ENCODE peak calls at places on chromosomes 3 and 15, in five cellular contexts. One of them, this sample, is unnamed.
A peak's percentile ranks its signal among the peaks of the same experiment; 100 is the strongest.

GRCh38 chr15:62369454-62369853 is 204.4 kb upstream of the C2CD4B start:
- ATAC-seq in K562: no peak
- ATAC-seq in HepG2: no peak
- ATAC-seq in upper lobe of left lung: no peak
- ATAC-seq in GM12878: no peak
- ATAC-seq in this sample: no peak

GRCh38 chr15:99502182-99502581 is 63.6 kb upstream of the MEF2A start:
- ATAC-seq in K562: no peak
- ATAC-seq in HepG2: no peak
- ATAC-seq in upper lobe of left lung: peak; percentile 22
- ATAC-seq in GM12878: peak; percentile 82
- ATAC-seq in this sample: no peak

GRCh38 chr3:96101013-96101412 is 713.4 kb upstream of the EPHA6 start:
- ATAC-seq in K562: no peak
- ATAC-seq in HepG2: no peak
- ATAC-seq in upper lobe of left lung: no peak
- ATAC-seq in GM12878: no peak
- ATAC-seq in this sample: no peak

GRCh38 chr3:33184863-33185262 is 33.7 kb downstream of the SUSD5 start:
- ATAC-seq in K562: no peak
- ATAC-seq in HepG2: peak; percentile 74
- ATAC-seq in upper lobe of left lung: no peak
- ATAC-seq in GM12878: no peak
- ATAC-seq in this sample: no peak

GRCh38 chr3:123432832-123433523 is 15.9 kb downstream of the ADCY5 start:
- ATAC-seq in K562: no peak
- ATAC-seq in HepG2: peak; percentile 79
- ATAC-seq in upper lobe of left lung: no peak
- ATAC-seq in GM12878: no peak
- ATAC-seq in this sample: peak; percentile 68

GRCh38 chr3:157226173-157226847 is 66.4 kb upstream of the CCNL1 start:
- ATAC-seq in K562: no peak
- ATAC-seq in HepG2: no peak
- ATAC-seq in upper lobe of left lung: peak; percentile 28
- ATAC-seq in GM12878: peak; percentile 74
- ATAC-seq in this sample: no peak

GRCh38 chr15:78055923-78056713 is 21.4 kb downstream of the TBC1D2B start:
- ATAC-seq in K562: peak; percentile 27
- ATAC-seq in HepG2: peak; percentile 99
- ATAC-seq in upper lobe of left lung: peak; percentile 68
- ATAC-seq in GM12878: peak; percentile 43
- ATAC-seq in this sample: peak; percentile 46

GRCh38 chr3:116444819-116445290 is 432 bp downstream of the LSAMP start:
- ATAC-seq in K562: no peak
- ATAC-seq in HepG2: no peak
- ATAC-seq in upper lobe of left lung: peak; percentile 60
- ATAC-seq in GM12878: peak; percentile 48
- ATAC-seq in this sample: peak; percentile 28

GRCh38 chr3:64080839-64081630 is 57.7 kb upstream of the PSMD6 start:
- ATAC-seq in K562: no peak
- ATAC-seq in HepG2: no peak
- ATAC-seq in upper lobe of left lung: no peak
- ATAC-seq in GM12878: no peak
- ATAC-seq in this sample: no peak

GRCh38 chr3:25508433-25508832 is 80.4 kb downstream of the RARB start:
- ATAC-seq in K562: no peak
- ATAC-seq in HepG2: no peak
- ATAC-seq in upper lobe of left lung: no peak
- ATAC-seq in GM12878: no peak
- ATAC-seq in this sample: peak; percentile 63

GRCh38 chr15:43881944-43882343 is 55.1 kb downstream of the WDR76 start:
- ATAC-seq in K562: peak; percentile 81
- ATAC-seq in HepG2: peak; percentile 82
- ATAC-seq in upper lobe of left lung: no peak
- ATAC-seq in GM12878: peak; percentile 62
- ATAC-seq in this sample: no peak

GRCh38 chr3:55487376-55488241 is 503 bp upstream of the WNT5A start:
- ATAC-seq in K562: no peak
- ATAC-seq in HepG2: no peak
- ATAC-seq in upper lobe of left lung: peak; percentile 11
- ATAC-seq in GM12878: peak; percentile 25
- ATAC-seq in this sample: no peak

GRCh38 chr15:69780981-69781380 is 316.7 kb downstream of the TLE3 start:
- ATAC-seq in K562: no peak
- ATAC-seq in HepG2: no peak
- ATAC-seq in upper lobe of left lung: no peak
- ATAC-seq in GM12878: no peak
- ATAC-seq in this sample: no peak

GRCh38 chr3:124297062-124297980 is 305.4 kb upstream of the ROPN1 start:
- ATAC-seq in K562: no peak
- ATAC-seq in HepG2: no peak
- ATAC-seq in upper lobe of left lung: no peak
- ATAC-seq in GM12878: no peak
- ATAC-seq in this sample: no peak

GRCh38 chr3:4302747-4303146 is 422 bp upstream of the SETMAR start:
- ATAC-seq in K562: peak; percentile 8
- ATAC-seq in HepG2: no peak
- ATAC-seq in upper lobe of left lung: no peak
- ATAC-seq in GM12878: no peak
- ATAC-seq in this sample: no peak

GRCh38 chr3:65291448-65292091 is 603.8 kb upstream of the ADAMTS9 start:
- ATAC-seq in K562: no peak
- ATAC-seq in HepG2: peak; percentile 98
- ATAC-seq in upper lobe of left lung: no peak
- ATAC-seq in GM12878: no peak
- ATAC-seq in this sample: no peak

GRCh38 chr3:106121491-106122289 is 252.9 kb upstream of the CBLB start:
- ATAC-seq in K562: no peak
- ATAC-seq in HepG2: no peak
- ATAC-seq in upper lobe of left lung: no peak
- ATAC-seq in GM12878: no peak
- ATAC-seq in this sample: no peak

GRCh38 chr15:49589030-49589429 is 31.6 kb downstream of the FAM227B start:
- ATAC-seq in K562: no peak
- ATAC-seq in HepG2: no peak
- ATAC-seq in upper lobe of left lung: no peak
- ATAC-seq in GM12878: peak; percentile 81
- ATAC-seq in this sample: no peak

GRCh38 chr3:69370156-69370944 is 15.5 kb downstream of the FRMD4B start:
- ATAC-seq in K562: no peak
- ATAC-seq in HepG2: no peak
- ATAC-seq in upper lobe of left lung: peak; percentile 89
- ATAC-seq in GM12878: no peak
- ATAC-seq in this sample: peak; percentile 69

GRCh38 chr3:142595951-142596725 is at the start of gene PLS1:
- ATAC-seq in K562: peak; percentile 92
- ATAC-seq in HepG2: peak; percentile 93
- ATAC-seq in upper lobe of left lung: peak; percentile 98
- ATAC-seq in GM12878: peak; percentile 90
- ATAC-seq in this sample: peak; percentile 96
- TF ChIP-seq EP300 in K562: no peak
- TF ChIP-seq EP300 in HepG2: peak; percentile 15
- TF ChIP-seq EP300 in upper lobe of left lung: no peak
- TF ChIP-seq EP300 in GM12878: no peak
- TF ChIP-seq EP300 in this sample: no peak

DNA sequence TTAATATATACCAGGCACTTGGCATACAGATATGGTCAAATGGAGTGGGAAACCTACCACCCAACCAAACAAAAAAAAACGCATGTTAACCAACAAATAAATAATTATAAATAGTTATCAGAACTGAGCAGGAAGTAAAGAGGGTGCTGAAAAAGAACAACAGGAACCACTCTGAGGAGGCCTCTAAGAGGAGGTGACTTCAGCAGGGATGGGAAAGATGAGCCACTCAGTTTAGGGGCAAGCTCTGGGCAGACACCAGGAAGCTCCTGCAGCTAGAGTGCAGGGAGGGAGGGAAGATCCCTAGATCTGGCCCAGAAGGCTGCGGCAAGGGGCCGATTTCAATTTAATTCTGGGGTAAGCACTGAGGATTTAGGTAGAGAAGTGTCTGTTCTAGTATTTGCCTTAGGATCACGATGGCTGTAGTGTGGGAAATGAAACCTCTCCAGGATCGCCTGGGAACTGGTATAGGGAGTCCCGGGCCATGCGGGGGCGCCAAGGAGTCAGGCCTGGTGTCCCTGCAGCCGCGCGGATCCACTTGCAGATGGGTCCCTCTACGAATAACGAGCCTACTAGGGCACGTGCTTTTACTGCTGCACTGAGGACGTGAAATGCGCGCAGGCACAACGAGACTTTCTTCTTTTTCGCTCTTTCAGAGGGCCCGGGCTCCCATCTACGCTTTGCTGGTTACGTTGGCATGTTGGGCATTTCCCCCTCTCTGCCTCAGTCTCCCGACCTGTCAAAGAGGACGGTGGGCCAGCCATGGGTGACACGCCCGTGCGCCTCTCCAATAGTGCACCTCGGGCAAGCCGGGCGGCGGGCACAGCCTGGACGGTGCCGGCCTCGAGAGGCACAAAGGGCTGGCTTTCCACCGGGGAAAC is 1.5 kb upstream of the LIMD1 start:
- ATAC-seq in K562: peak; percentile 86
- ATAC-seq in HepG2: peak; percentile 85
- ATAC-seq in upper lobe of left lung: peak; percentile 91
- ATAC-seq in GM12878: peak; percentile 43
- ATAC-seq in this sample: peak; percentile 87
- TF ChIP-seq POLR2AphosphoS5 in K562: no peak
- TF ChIP-seq POLR2AphosphoS5 in HepG2: no peak
- TF ChIP-seq POLR2AphosphoS5 in upper lobe of left lung: no peak
- TF ChIP-seq POLR2AphosphoS5 in GM12878: no peak
- TF ChIP-seq POLR2AphosphoS5 in this sample: peak; percentile 65

DNA sequence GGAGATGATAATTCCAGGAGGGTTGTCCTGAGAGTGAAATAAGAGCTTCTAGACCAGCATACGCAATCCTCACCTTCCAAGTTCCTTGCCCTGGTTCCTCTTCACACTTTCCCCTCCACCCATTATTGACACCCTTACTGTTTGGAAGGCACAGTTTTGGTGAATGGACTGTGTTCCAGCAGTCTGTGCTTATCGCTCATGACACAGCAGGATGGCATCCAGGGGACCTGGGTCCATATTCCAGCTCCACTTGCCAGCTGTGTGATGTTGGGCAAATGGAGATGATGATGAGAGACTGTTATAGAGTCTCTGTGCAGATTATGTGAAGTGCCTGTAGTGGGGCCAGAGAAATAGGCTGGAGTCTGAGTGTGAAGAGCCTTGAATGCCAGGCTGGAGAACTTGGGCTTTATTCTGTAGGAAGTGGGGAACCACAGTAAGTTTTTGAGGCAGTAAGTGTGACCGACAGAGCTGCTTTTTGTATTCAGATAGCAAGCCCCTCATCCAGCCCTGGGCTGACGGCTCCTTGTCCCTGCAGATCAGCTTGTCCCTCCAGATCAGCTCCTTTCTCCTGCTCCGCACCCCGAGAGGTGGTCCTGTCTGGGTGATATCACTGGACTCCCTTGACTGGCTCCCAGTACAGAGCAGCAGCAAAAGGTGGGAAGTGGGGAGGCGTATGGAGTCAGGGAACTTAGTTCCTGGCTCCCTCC is 8.1 kb downstream of the KBTBD13 start:
- ATAC-seq in K562: no peak
- ATAC-seq in HepG2: no peak
- ATAC-seq in upper lobe of left lung: no peak
- ATAC-seq in GM12878: no peak
- ATAC-seq in this sample: no peak
- H3K27me3 ChIP-seq in K562: peaks cover 28% of the 10 kb centered on the region
- H3K27me3 ChIP-seq in HepG2: no peaks in the 10 kb centered on the region
- H3K27me3 ChIP-seq in upper lobe of left lung: no peaks in the 10 kb centered on the region
- H3K27me3 ChIP-seq in GM12878: peaks cover 6% of the 10 kb centered on the region
- H3K27me3 ChIP-seq in this sample: no peaks in the 10 kb centered on the region

DNA sequence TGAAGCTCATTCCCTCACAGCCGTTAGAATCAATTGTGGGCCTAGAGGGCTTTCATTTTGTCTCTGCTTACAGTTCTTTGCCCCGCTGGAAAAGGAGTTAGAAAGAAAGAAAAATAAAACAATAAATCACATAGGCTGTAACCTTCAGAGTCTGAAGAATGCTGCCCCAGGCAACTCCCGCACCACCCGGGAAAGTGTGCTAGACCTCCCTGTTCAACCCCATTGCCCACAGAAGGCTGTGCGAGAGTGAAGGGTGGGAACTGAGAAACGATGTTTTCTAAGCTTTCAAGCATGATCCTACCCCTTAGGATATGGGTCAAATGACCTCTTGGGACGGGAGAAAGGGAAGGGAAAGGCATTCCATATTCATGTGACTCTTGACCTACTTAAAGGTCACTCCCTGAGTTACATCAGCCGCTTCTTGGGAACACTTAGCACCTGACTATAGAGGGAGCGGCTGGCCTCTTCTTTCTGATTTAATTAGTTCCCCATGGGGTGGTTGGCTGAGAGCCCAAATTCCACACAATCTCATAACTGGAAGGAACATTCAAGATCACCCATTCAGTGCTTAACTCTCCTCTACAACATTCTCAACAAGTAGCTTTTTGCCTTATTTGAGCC is 114.8 kb upstream of the SLC24A5 start:
- ATAC-seq in K562: no peak
- ATAC-seq in HepG2: no peak
- ATAC-seq in upper lobe of left lung: peak; percentile 71
- ATAC-seq in GM12878: no peak
- ATAC-seq in this sample: peak; percentile 28
- TF ChIP-seq EP300 in K562: no peak
- TF ChIP-seq EP300 in HepG2: no peak
- TF ChIP-seq EP300 in upper lobe of left lung: peak; percentile 14
- TF ChIP-seq EP300 in GM12878: no peak
- TF ChIP-seq EP300 in this sample: no peak

GRCh38 chr15:59437777-59438574 is at the start of gene FAM81A:
- ATAC-seq in K562: no peak
- ATAC-seq in HepG2: peak; percentile 85
- ATAC-seq in upper lobe of left lung: peak; percentile 93
- ATAC-seq in GM12878: peak; percentile 81
- ATAC-seq in this sample: peak; percentile 97
- TF ChIP-seq POLR2AphosphoS5 in K562: no peak
- TF ChIP-seq POLR2AphosphoS5 in HepG2: no peak
- TF ChIP-seq POLR2AphosphoS5 in upper lobe of left lung: no peak
- TF ChIP-seq POLR2AphosphoS5 in GM12878: no peak
- TF ChIP-seq POLR2AphosphoS5 in this sample: peak; percentile 54

GRCh38 chr15:89391685-89392257 is 57.1 kb upstream of the POLG start:
- ATAC-seq in K562: no peak
- ATAC-seq in HepG2: no peak
- ATAC-seq in upper lobe of left lung: no peak
- ATAC-seq in GM12878: no peak
- ATAC-seq in this sample: no peak
- H3K27me3 ChIP-seq in K562: peaks cover 5% of the 10 kb centered on the region
- H3K27me3 ChIP-seq in HepG2: peaks cover 2% of the 10 kb centered on the region
- H3K27me3 ChIP-seq in upper lobe of left lung: no peaks in the 10 kb centered on the region
- H3K27me3 ChIP-seq in GM12878: no peaks in the 10 kb centered on the region
- H3K27me3 ChIP-seq in this sample: peaks cover 81% of the 10 kb centered on the region

GRCh38 chr3:9396632-9397330 is 634 bp upstream of the SETD5 start:
- ATAC-seq in K562: peak; percentile 80
- ATAC-seq in HepG2: peak; percentile 88
- ATAC-seq in upper lobe of left lung: peak; percentile 90
- ATAC-seq in GM12878: peak; percentile 83
- ATAC-seq in this sample: peak; percentile 86
- TF ChIP-seq EP300 in K562: peak; percentile 31
- TF ChIP-seq EP300 in HepG2: no peak
- TF ChIP-seq EP300 in upper lobe of left lung: no peak
- TF ChIP-seq EP300 in GM12878: no peak
- TF ChIP-seq EP300 in this sample: no peak